ENCODE peak calls at places on chromosomes 7 and 10, in six cellular contexts. O is choroid plexus epithelial cell, G is hepatocyte, A is nephron progenitor cell, W is OCI-LY7, P is WTC11. M is an unnamed sample.

GRCh38 chr7:45118292-45118691 is 6.8 kb upstream of the TBRG4 start:
- DNase-seq in O (no peak), G (no peak), A (no peak), W (no peak), P (no peak), M (no peak)

GRCh38 chr10:35225204-35225603 is 98.6 kb downstream of the CREM start:
- DNase-seq in O (no peak), G (no peak), A (no peak), W (no peak), P (no peak), M (no peak)

GRCh38 chr10:42977032-42977416 is 99.8 kb upstream of the RET start:
- DNase-seq in O (no peak), G (no peak), A (no peak), W (no peak), P (no peak), M (no peak)

GRCh38 chr7:75637854-75638606 is 100.7 kb downstream of the HIP1 start:
- DNase-seq in O (no peak), G (no peak), A (no peak), W (no peak), P (no peak), M (no peak)

GRCh38 chr7:4613855-4614548 is 68.1 kb upstream of the FOXK1 start:
- DNase-seq in O (peak; percentile 86), G (peak; percentile 28), A (no peak), W (no peak), P (no peak), M (no peak)

GRCh38 chr7:101172854-101173751 is 7.0 kb downstream of the NAT16 start:
- DNase-seq in O (peak; percentile 77), G (peak; percentile 46), A (no peak), W (no peak), P (peak; percentile 18), M (no peak)

GRCh38 chr7:140062528-140063299 is at the start of gene PARP12:
- DNase-seq in O (peak; percentile 88), G (peak; percentile 92), A (peak; percentile 76), W (peak; percentile 84), P (peak; percentile 78), M (peak; percentile 56)

GRCh38 chr7:153401795-153402720 is 642.5 kb downstream of the ACTR3B start:
- DNase-seq in O (no peak), G (no peak), A (no peak), W (no peak), P (no peak), M (no peak)

GRCh38 chr7:70805360-70805759 is 326.6 kb upstream of the GALNT17 start:
- DNase-seq in O (no peak), G (no peak), A (no peak), W (peak; percentile 59), P (no peak), M (no peak)

GRCh38 chr10:42933454-42934340 is 143.2 kb upstream of the RET start:
- DNase-seq in O (peak; percentile 51), G (peak; percentile 44), A (peak; percentile 43), W (no peak), P (peak; percentile 41), M (no peak)

GRCh38 chr10:70943249-70943648 is 54.9 kb upstream of the PCBD1 start:
- DNase-seq in O (no peak), G (no peak), A (no peak), W (no peak), P (no peak), M (no peak)

GRCh38 chr10:131075218-131075770 is 236.2 kb downstream of the TCERG1L start:
- DNase-seq in O (no peak), G (no peak), A (no peak), W (no peak), P (no peak), M (no peak)

GRCh38 chr7:155020996-155021395 is 18.1 kb upstream of the PAXIP1 start:
- DNase-seq in O (no peak), G (no peak), A (no peak), W (no peak), P (peak; percentile 20), M (no peak)

GRCh38 chr10:20622522-20623270 is 274.4 kb downstream of the NEBL start:
- DNase-seq in O (peak; percentile 41), G (peak; percentile 23), A (no peak), W (no peak), P (no peak), M (no peak)

GRCh38 chr7:141956084-141956483 is 9.3 kb upstream of the CLEC5A start:
- DNase-seq in O (no peak), G (no peak), A (no peak), W (no peak), P (no peak), M (no peak)

DNA sequence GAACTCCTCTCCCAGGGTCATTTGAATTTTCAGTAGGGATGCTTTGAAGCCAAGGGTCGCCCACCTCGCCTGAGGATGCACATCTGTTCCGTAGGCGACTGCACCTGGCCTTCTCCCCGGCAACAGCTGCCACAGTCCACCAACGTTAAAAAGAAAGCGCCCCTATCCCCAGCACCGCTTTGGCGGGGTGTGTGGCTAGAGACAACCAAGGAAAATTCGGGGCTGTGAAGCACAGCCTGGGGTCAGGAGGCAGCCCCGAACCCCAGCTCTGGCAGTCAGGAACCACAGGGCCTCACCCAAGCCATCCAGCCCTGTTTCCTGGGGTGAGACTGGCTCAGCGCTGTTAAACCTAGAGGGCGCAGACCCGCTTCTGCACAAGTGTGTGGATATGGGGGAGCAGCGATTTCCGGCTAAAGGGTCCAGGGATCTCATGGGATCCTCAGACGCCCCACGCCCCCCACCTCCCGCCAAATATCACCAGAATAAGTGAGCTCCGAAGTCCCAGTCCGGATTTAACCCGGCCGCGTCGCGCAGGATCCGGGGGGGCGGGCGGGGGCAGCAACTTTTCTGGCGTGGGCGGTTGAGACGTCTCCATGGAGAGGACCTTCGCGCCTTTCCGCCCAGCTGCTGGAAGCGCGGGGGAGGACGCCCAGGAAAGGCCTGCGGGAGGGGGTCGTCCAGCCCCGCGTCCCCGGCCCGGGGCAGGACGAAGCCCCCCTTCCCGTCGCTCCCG is 821 bp downstream of the ZC3HAV1L start:
- DNase-seq in O (peak; percentile 38), G (peak; percentile 49), A (no peak), W (no peak), P (peak; percentile 35), M (no peak)
- TF ChIP-seq CTCF in O (peak; percentile 14), G (no peak), A (no peak), W (no peak), P (no peak), M (no peak)

DNA sequence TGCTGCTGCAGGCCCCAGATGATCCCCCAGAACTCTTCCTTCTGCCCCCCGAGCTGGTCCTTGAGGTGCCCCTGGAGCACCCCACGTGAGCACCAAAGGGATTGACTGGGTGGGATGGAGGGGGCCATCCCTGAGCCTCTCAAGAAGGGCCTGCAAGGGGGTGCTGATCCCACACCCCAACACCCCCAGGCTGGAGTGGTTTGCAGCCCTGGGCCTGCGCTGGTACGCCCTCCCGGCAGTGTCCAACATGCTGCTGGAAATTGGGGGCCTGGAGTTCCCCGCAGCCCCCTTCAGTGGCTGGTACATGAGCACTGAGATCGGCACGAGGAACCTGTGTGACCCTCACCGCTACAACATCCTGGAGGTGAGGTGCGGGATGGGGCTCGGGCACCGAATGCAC is 8.2 kb downstream of the NOS3 start:
- DNase-seq in O (no peak), G (no peak), A (no peak), W (no peak), P (no peak), M (no peak)
- TF ChIP-seq CTCF in O (no peak), G (no peak), A (no peak), W (no peak), P (no peak), M (no peak)

DNA sequence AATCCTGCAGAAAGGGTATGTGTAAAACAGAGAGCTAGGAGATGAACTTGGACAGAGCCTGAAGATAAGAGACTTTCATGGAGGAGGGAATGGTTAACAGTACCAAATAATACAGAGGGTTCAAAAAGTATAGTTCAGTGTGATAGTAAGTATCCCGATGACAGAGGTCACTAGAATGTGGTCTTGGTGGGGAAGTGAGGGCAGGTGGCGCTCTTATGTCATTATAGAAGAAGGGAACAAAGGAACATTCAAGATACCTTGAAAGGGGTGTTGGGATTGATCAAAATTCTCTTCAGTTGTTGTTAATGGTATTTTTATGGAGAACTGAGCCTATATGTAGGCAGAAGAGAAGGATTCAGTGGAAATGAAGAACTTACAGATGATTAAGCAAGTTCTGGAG is 312.5 kb downstream of the SUGCT start:
- DNase-seq in O (no peak), G (no peak), A (no peak), W (peak; percentile 3), P (peak; percentile 15), M (no peak)
- TF ChIP-seq CTCF in O (no peak), G (peak; percentile 13), A (no peak), W (peak; percentile 55), P (no peak), M (no peak)

DNA sequence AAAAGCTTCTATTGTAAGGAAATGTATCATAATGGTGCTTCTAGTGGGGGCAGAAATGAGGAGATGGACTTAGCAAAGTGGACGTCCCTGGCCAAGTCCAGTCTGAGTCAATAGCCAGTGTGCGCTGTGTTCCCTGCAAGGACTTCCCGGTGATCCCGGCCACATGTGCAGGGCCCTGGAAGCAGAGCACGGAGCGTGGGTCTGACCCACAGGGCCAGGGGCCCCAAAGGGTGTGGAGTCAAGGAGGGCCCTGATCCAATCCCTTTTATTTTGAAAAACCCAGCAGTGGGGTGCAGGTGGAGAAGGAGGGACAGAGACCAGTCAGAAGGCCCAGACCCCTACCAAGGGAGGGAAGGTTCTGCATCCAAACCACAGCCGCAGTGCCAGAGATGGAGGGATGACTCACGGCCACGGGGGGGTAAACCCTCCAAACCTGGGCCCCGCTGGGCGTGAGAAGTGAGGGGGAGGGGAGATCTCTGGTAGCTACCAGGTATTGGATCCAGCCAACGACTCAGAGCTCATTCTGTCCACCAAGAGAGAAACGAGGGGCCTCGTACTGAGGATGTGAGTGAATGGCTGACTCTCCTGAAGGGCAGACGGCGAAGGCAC is 57.2 kb upstream of the VIPR2 start:
- DNase-seq in O (no peak), G (no peak), A (no peak), W (no peak), P (no peak), M (no peak)
- TF ChIP-seq CTCF in O (no peak), G (no peak), A (no peak), W (no peak), P (no peak), M (no peak)